ENCODE peak calls at places on chromosomes 7 and 10, in nine cellular contexts. I is AG09309; B is left ventricle myocardium inferior; D is endothelial cell; X is CD8-positive, alpha-beta T cell; T is neural crest cell; W is dorsolateral prefrontal cortex; K is heart left ventricle; M is tibial nerve. G is an unnamed sample.

GRCh38 chr7:16178069-16178468 is 243.3 kb downstream of the CRPPA start:
- DNase-seq in K (no peak), B (no peak), X (no peak), T (no peak), D (no peak), M (no peak), I (no peak), W (no peak), G (no peak)

GRCh38 chr7:129914536-129915272 is 38.1 kb downstream of the UBE2H start:
- DNase-seq in W (no peak), K (no peak), B (no peak), D (no peak), X (no peak), M (no peak), T (no peak), I (no peak), G (no peak)

GRCh38 chr10:97196213-97197029 is 10.7 kb upstream of the SLIT1 start:
- DNase-seq in W (peak), D (peak), B (peak), I (no peak), X (peak), T (peak), M (no peak), K (peak), G (peak)

GRCh38 chr7:74443591-74444365 is 9.9 kb upstream of the GTF2IRD1 start:
- DNase-seq in K (no peak), D (no peak), X (no peak), T (no peak), M (no peak), W (no peak), I (no peak), B (no peak), G (no peak)

GRCh38 chr10:124125305-124126116 is 32.1 kb upstream of the CHST15 start:
- DNase-seq in M (no peak), W (no peak), B (no peak), K (no peak), T (no peak), D (no peak), X (no peak), I (no peak), G (no peak)

GRCh38 chr10:98340261-98340675 is 72.3 kb upstream of the LOXL4 start:
- DNase-seq in M (no peak), W (no peak), X (no peak), B (no peak), I (no peak), T (no peak), K (no peak), D (no peak), G (no peak)

GRCh38 chr10:113997428-113997827 is 46.2 kb upstream of the ADRB1 start:
- DNase-seq in W (no peak), B (peak), M (no peak), X (no peak), T (no peak), I (no peak), K (peak), D (no peak), G (peak)

GRCh38 chr7:54159088-54159487 is 383.1 kb upstream of the VSTM2A start:
- DNase-seq in T (no peak), M (no peak), X (no peak), K (no peak), D (no peak), B (no peak), I (no peak), W (no peak), G (no peak)

GRCh38 chr10:132404911-132405462 is 8.0 kb downstream of the PWWP2B start:
- DNase-seq in B (no peak), W (no peak), I (no peak), D (peak), T (no peak), X (no peak), K (no peak), M (no peak), G (peak)

GRCh38 chr7:132575987-132576722 is at the start of gene PLXNA4:
- DNase-seq in M (no peak), W (peak), I (no peak), D (no peak), B (no peak), T (peak), X (no peak), K (no peak), G (no peak)

GRCh38 chr7:73881352-73882059 is 20.5 kb downstream of the TMEM270 start:
- DNase-seq in B (no peak), T (no peak), K (no peak), D (no peak), X (no peak), I (no peak), M (no peak), W (no peak), G (peak)

GRCh38 chr10:931326-932318 is at the start of gene LARP4B:
- DNase-seq in T (peak), D (peak), K (peak), M (peak), X (peak), B (peak), I (peak), W (peak), G (peak)

GRCh38 chr10:17273403-17273802 is 45.4 kb downstream of the VIM start:
- DNase-seq in K (no peak), M (no peak), I (peak), W (no peak), T (no peak), D (no peak), B (no peak), X (no peak), G (no peak)

GRCh38 chr7:121097577-121097976 is 109.1 kb downstream of the CPED1 start:
- DNase-seq in I (no peak), D (no peak), T (no peak), W (no peak), B (no peak), K (no peak), X (no peak), M (no peak), G (no peak)

GRCh38 chr7:43769791-43770465 is 11.4 kb downstream of the BLVRA start:
- DNase-seq in X (no peak), W (no peak), K (no peak), T (no peak), D (no peak), I (no peak), B (no peak), M (no peak), G (no peak)

GRCh38 chr7:139845443-139845805 is 16.4 kb downstream of the TBXAS1 start:
- DNase-seq in M (no peak), K (no peak), W (no peak), I (no peak), B (no peak), T (no peak), X (no peak), D (no peak), G (no peak)

GRCh38 chr7:123846217-123846891 is 1.4 kb downstream of the HYAL4 start:
- DNase-seq in X (no peak), I (no peak), K (no peak), M (no peak), W (no peak), B (no peak), D (peak), T (no peak), G (no peak)

GRCh38 chr10:77428776-77429395 is 208.7 kb downstream of the KCNMA1 start:
- DNase-seq in T (peak), I (peak), W (no peak), M (no peak), K (no peak), X (no peak), B (no peak), D (peak), G (peak)
- TF ChIP-seq CTCF in T (peak), I (peak), W (peak), M (no peak), K (peak), X (no peak), B (peak), D (peak), G (peak)

GRCh38 chr10:111472445-111472844 is 395.6 kb downstream of the ADRA2A start:
- DNase-seq in M (no peak), X (no peak), W (no peak), T (no peak), B (no peak), I (no peak), D (no peak), K (no peak), G (no peak)
- TF ChIP-seq CTCF in M (no peak), X (no peak), W (no peak), T (no peak), B (no peak), I (no peak), D (no peak), K (no peak), G (no peak)

GRCh38 chr7:108454674-108455523 is 1.3 kb downstream of the NRCAM start:
- DNase-seq in K (no peak), X (no peak), M (no peak), I (no peak), T (peak), B (no peak), D (peak), W (peak), G (no peak)
- TF ChIP-seq CTCF in K (no peak), X (no peak), M (no peak), I (no peak), T (peak), B (no peak), D (no peak), W (peak), G (no peak)

GRCh38 chr10:99732033-99732912 is at the start of the genes COX15 and CUTC:
- DNase-seq in M (peak), B (peak), I (peak), K (peak), D (peak), W (peak), X (peak), T (peak), G (peak)
- TF ChIP-seq CTCF in M (peak), B (peak), I (peak), K (peak), D (peak), W (peak), X (peak), T (peak), G (no peak)

DNA sequence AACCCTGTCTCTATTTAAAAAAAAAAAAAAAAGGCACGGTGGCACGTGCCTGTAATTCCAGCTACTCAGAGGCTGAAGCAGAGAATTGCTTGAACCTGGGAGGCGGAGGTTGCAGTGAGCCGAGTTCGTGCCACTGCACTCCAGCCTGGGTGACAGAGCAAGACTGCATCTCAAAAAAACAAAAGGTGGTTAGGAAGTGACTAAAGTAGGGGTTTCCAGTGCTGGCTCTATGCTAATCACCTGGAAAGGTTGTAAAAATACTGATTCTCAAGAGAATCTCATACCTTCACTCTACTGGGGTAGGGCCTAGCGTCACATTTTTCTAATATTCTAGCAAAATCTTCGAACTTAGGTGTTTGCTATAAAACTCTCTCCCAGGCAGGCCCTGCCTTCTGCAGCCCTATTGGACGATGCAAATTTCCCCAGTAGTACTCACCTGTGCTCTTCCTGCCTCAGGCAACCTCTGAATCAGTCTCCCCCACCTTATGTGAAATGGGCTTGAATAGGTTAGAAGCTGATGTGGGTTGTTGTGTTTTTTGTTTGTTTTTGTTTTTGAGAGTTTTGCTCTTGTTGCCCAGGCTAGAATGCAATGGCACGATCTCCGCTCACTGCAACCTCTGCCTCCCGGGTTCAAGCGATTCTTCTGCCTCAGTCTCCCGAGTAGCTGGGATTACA is 3.5 kb downstream of the ZP3 start:
- DNase-seq in K (peak), X (no peak), M (no peak), D (no peak), W (no peak), B (no peak), I (no peak), T (no peak), G (no peak)
- TF ChIP-seq CTCF in K (no peak), X (no peak), M (no peak), D (no peak), W (no peak), B (no peak), I (no peak), T (no peak), G (no peak)

DNA sequence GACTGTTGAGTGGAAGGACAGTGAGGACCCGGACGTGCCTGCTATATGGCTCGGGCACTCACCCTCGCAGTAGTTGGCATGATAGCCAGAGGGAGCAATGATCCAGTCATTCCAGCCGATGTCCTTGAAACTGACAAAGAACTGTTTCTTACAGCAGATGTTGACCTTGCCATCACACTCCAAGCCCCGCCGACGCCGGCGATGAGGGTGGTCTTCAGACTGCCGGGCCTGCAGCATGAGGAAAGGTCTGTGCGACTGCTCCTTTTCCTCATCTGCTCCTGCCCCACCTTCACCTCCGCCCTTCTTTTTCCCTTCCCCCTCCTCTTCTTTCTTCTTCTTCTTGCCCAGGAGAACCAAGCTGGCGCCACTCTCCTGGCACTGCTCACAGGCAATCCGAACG is 13.1 kb downstream of the INHBA start:
- DNase-seq in K (no peak), I (no peak), X (no peak), M (no peak), B (no peak), D (no peak), T (no peak), W (no peak), G (no peak)
- TF ChIP-seq CTCF in K (no peak), I (no peak), X (no peak), M (no peak), B (no peak), D (no peak), T (no peak), W (no peak), G (no peak)

GRCh38 chr7:93051660-93052059 is 66.1 kb downstream of the SAMD9 start:
- DNase-seq in B (no peak), I (no peak), X (no peak), M (no peak), W (no peak), D (no peak), K (no peak), T (no peak), G (no peak)

GRCh38 chr7:93053209-93053945 is 64.4 kb downstream of the SAMD9 start:
- DNase-seq in B (no peak), D (no peak), I (no peak), T (no peak), M (no peak), X (no peak), W (no peak), K (no peak), G (no peak)

GRCh38 chr7:93053946-93054943 is 63.5 kb downstream of the SAMD9 start:
- DNase-seq in W (no peak), K (no peak), B (no peak), X (no peak), D (no peak), I (no peak), M (no peak), T (no peak), G (peak)

GRCh38 chr7:93054975-93055374 is 62.8 kb downstream of the SAMD9 start:
- DNase-seq in M (no peak), D (no peak), W (no peak), K (no peak), X (no peak), I (no peak), T (no peak), B (no peak), G (no peak)

DNA sequence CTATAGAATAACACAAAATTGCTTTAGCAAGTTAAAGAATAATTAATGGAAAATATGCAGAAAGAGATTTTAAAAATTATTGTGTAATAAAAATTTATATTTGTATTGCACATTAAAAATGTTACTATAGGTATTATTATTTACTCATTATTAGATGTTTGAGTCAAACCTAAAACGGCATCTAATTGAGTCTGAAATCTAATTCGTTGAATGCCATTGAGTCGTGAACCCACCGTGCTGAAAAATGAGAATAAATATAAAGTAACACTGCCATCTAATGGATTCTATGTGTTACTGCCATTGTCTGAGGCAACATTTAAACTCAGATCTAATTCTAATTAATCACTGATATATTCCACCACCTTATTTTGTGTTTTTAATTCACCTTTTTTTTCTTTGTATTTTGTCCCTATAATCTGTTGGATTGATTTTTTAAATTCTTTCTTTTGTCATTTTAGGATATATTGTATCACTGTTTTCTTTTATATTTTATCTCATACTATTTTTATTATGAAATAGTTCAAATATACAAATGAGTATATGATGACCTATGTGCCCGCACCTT is 62.2 kb downstream of the SAMD9 start:
- DNase-seq in I (no peak), D (no peak), K (no peak), M (no peak), W (no peak), B (no peak), T (no peak), X (no peak), G (no peak)
- TF ChIP-seq CTCF in I (peak), D (peak), K (peak), M (peak), W (peak), B (peak), T (peak), X (peak), G (peak)

GRCh38 chr7:2802504-2803341 is 41.4 kb downstream of the GNA12 start:
- DNase-seq in W (no peak), X (no peak), K (no peak), I (no peak), T (no peak), B (peak), D (no peak), M (no peak), G (no peak)
- TF ChIP-seq CTCF in W (no peak), X (no peak), K (no peak), I (no peak), T (no peak), B (no peak), D (no peak), M (no peak), G (no peak)